ENCODE peak calls at places on chromosomes 13 and 19, in eight cellular contexts. G, Q, O, Z, R, L, J and S are unnamed samples.

GRCh38 chr13:46643165-46643777 is 90.3 kb downstream of the LRCH1 start:
- DNase-seq in G (no peak), Q (no peak), O (no peak), Z (no peak), R (no peak), L (no peak), J (no peak), S (no peak)

GRCh38 chr13:114059946-114060860 is 72.2 kb downstream of the RASA3 start:
- DNase-seq in G (no peak), Q (no peak), O (no peak), Z (no peak), R (no peak), L (no peak), J (no peak), S (no peak)

GRCh38 chr13:111981446-111982165 is 85.3 kb upstream of the SOX1 start:
- DNase-seq in G (peak), Q (no peak), O (no peak), Z (no peak), R (no peak), L (no peak), J (no peak), S (no peak)

GRCh38 chr19:39558623-39559117 is 18.7 kb upstream of the EID2 start:
- DNase-seq in G (no peak), Q (no peak), O (no peak), Z (no peak), R (no peak), L (no peak), J (no peak), S (no peak)

GRCh38 chr13:33100876-33101275 is 84.7 kb downstream of the KL start:
- DNase-seq in G (no peak), Q (no peak), O (no peak), Z (no peak), R (no peak), L (no peak), J (peak), S (no peak)

GRCh38 chr19:14767466-14767971 is 10.8 kb downstream of the ADGRE2 start:
- DNase-seq in G (no peak), Q (peak), O (no peak), Z (no peak), R (no peak), L (no peak), J (no peak), S (no peak)

GRCh38 chr19:18408053-18408476 is 10.6 kb upstream of the LRRC25 start:
- DNase-seq in G (no peak), Q (no peak), O (peak), Z (no peak), R (no peak), L (no peak), J (no peak), S (no peak)

GRCh38 chr13:58239774-58240268 is 608.3 kb downstream of the PCDH17 start:
- DNase-seq in G (no peak), Q (no peak), O (no peak), Z (no peak), R (no peak), L (no peak), J (no peak), S (no peak)

GRCh38 chr13:102948006-102948405 is 102.2 kb downstream of the ERCC5 start:
- DNase-seq in G (no peak), Q (no peak), O (no peak), Z (no peak), R (no peak), L (no peak), J (peak), S (no peak)

GRCh38 chr13:37201081-37201480 is 95.6 kb upstream of the CSNK1A1L start:
- DNase-seq in G (no peak), Q (no peak), O (no peak), Z (no peak), R (no peak), L (no peak), J (no peak), S (peak)

GRCh38 chr13:90305796-90306195 is 1041.7 kb upstream of the MIR17HG start:
- DNase-seq in G (no peak), Q (no peak), O (no peak), Z (no peak), R (no peak), L (no peak), J (no peak), S (no peak)

GRCh38 chr19:14139944-14140343 is 3.6 kb upstream of the ASF1B start:
- DNase-seq in G (no peak), Q (no peak), O (no peak), Z (no peak), R (peak), L (no peak), J (no peak), S (peak)

GRCh38 chr13:109121826-109122225 is 492.4 kb downstream of the MYO16 start:
- DNase-seq in G (no peak), Q (no peak), O (no peak), Z (no peak), R (no peak), L (no peak), J (no peak), S (no peak)

GRCh38 chr13:109119886-109120285 is 490.5 kb downstream of the MYO16 start:
- DNase-seq in G (no peak), Q (no peak), O (no peak), Z (no peak), R (no peak), L (no peak), J (no peak), S (no peak)

GRCh38 chr13:109126973-109127615 is 497.7 kb downstream of the MYO16 start:
- DNase-seq in G (no peak), Q (no peak), O (no peak), Z (no peak), R (no peak), L (no peak), J (no peak), S (no peak)

GRCh38 chr13:109123971-109124370 is 494.6 kb downstream of the MYO16 start:
- DNase-seq in G (no peak), Q (no peak), O (no peak), Z (no peak), R (no peak), L (no peak), J (no peak), S (no peak)
- TF ChIP-seq CTCF in G (no peak), Q (no peak), O (peak), Z (no peak), R (no peak), L (no peak), J (no peak), S (no peak)

DNA sequence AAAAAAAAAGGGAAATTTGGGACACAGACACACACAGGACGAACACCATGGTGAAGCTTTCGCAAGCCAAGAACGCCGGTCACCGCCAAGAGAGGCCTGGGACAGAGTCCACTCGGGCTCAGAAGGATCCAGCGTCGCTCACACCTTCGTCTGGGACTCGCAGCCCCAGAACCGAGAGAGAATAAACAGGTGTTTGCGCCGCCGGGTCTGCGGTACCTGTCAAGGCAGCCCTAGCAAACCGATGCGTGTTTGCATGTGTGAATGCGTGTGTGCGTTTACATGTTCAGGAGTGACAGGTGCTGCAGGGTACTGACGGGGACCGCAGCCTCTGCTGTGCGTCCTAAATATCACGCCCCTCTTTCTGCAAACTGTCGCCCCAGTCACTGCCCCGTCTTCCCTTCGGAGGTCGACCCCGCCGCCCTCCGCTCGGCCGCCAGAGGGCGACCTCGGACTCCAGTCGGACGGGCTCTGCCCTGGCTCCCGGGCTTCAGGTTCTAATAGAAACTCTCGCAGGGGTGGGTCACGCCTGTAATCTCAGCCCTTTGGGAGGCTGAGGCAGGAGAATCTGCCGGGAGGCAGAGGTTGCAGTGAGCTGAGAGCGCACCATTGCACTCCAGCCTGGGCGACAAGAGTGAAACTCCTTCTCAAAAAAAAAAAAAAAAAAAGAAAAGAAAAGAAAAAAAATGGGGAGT is 11.8 kb upstream of the CSNK1G2 start:
- DNase-seq in G (peak), Q (peak), O (peak), Z (peak), R (peak), L (peak), J (peak), S (peak)
- TF ChIP-seq CTCF in G (peak), Q (peak), O (peak), Z (peak), R (peak), L (no peak), J (peak), S (peak)

GRCh38 chr19:41263850-41264580 is at the start of gene HNRNPUL1:
- DNase-seq in G (peak), Q (peak), O (peak), Z (peak), R (peak), L (peak), J (peak), S (peak)
- TF ChIP-seq CTCF in G (peak), Q (no peak), O (peak), Z (no peak), R (peak), L (no peak), J (no peak), S (peak)

DNA sequence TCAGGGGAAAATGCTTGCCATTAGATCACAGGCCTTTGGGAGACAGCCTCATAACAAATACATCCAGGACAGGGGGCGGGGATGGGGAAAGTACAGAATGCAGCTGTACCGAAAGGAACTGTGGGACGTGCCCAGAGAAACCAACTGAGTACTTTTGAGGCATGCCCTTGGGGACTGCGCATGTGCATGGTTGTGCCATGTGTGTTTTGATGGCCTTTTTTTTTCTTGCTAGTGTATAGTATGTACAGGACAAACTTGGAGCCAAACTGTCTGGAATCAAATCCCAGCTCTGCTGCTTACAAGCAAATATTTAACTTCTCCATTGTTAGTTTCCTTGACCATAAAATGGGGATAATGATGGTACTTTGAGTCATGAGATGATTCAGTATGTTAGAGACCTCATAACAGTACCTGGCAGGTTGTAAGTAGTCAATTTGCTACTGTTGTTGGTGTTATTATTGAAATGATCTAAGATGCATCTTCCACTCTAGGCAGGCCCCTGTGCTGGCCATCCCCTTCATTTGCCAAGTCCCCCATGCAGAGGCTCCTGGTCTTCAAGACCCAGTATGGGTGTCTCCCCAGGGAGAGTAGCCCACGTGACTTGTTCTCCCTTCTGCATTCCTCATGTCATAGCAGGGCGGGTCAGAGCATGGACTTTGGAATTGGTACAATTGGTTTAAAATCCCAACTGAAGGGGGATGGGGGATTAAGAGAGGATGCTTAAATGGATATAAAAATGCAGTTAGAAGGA is 68.2 kb upstream of the NPAS1 start:
- DNase-seq in G (no peak), Q (no peak), O (no peak), Z (no peak), R (no peak), L (no peak), J (peak), S (peak)
- TF ChIP-seq CTCF in G (no peak), Q (no peak), O (no peak), Z (no peak), R (no peak), L (no peak), J (no peak), S (no peak)

DNA sequence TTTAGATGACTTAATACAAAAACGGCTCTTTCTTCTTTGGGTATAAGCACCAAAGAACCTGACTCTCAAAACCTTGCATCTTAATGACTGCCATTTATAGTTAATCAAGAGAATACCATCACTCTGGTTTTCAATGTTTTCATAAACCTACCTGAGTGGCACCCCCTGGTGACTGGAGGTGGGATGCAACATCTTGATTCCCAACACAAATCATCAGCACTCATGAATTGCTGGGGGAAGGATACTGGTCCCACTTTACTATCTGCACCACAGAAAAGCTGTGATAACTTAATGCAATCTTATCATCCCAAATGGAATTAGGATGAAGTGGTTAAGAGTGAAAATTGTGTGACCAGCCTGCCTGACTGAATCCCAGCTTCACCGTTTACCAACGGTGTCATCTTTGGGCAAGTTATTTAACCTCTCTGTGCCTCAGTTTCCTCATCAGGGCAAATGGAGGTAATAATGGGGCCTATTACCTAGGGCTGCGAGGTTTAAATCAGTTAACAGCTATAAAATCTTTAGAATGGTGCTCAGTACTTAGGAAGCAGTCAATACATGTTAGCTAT is 366.4 kb downstream of the KLF12 start:
- DNase-seq in G (no peak), Q (no peak), O (no peak), Z (no peak), R (no peak), L (no peak), J (no peak), S (peak)
- TF ChIP-seq CTCF in G (peak), Q (no peak), O (peak), Z (no peak), R (peak), L (no peak), J (peak), S (no peak)

GRCh38 chr19:45401815-45402468 is 2.9 kb downstream of the PPP1R13L start:
- DNase-seq in G (no peak), Q (no peak), O (no peak), Z (no peak), R (no peak), L (no peak), J (no peak), S (no peak)

GRCh38 chr19:45403781-45404556 is 900 bp downstream of the PPP1R13L start:
- DNase-seq in G (no peak), Q (peak), O (peak), Z (no peak), R (no peak), L (peak), J (no peak), S (peak)

GRCh38 chr19:45404557-45405434 is at the start of gene PPP1R13L:
- DNase-seq in G (no peak), Q (peak), O (peak), Z (peak), R (peak), L (peak), J (peak), S (peak)

GRCh38 chr19:45403272-45403671 is 1.6 kb downstream of the PPP1R13L start:
- DNase-seq in G (no peak), Q (no peak), O (no peak), Z (no peak), R (no peak), L (no peak), J (no peak), S (no peak)

GRCh38 chr19:45402469-45403070 is 2.3 kb downstream of the PPP1R13L start:
- DNase-seq in G (no peak), Q (peak), O (peak), Z (no peak), R (no peak), L (no peak), J (no peak), S (peak)
- TF ChIP-seq CTCF in G (peak), Q (no peak), O (peak), Z (no peak), R (peak), L (no peak), J (peak), S (no peak)

GRCh38 chr19:4375620-4376228 is 24.6 kb downstream of the SH3GL1 start:
- DNase-seq in G (no peak), Q (peak), O (no peak), Z (peak), R (no peak), L (no peak), J (peak), S (peak)

GRCh38 chr19:4375164-4375619 is 25.2 kb downstream of the SH3GL1 start:
- DNase-seq in G (no peak), Q (peak), O (peak), Z (peak), R (peak), L (no peak), J (no peak), S (peak)

GRCh38 chr19:4372630-4373367 is 27.5 kb downstream of the SH3GL1 start:
- DNase-seq in G (no peak), Q (no peak), O (no peak), Z (no peak), R (no peak), L (no peak), J (no peak), S (no peak)

GRCh38 chr19:4373601-4374441 is 26.5 kb downstream of the SH3GL1 start:
- DNase-seq in G (no peak), Q (peak), O (no peak), Z (peak), R (peak), L (no peak), J (peak), S (no peak)

DNA sequence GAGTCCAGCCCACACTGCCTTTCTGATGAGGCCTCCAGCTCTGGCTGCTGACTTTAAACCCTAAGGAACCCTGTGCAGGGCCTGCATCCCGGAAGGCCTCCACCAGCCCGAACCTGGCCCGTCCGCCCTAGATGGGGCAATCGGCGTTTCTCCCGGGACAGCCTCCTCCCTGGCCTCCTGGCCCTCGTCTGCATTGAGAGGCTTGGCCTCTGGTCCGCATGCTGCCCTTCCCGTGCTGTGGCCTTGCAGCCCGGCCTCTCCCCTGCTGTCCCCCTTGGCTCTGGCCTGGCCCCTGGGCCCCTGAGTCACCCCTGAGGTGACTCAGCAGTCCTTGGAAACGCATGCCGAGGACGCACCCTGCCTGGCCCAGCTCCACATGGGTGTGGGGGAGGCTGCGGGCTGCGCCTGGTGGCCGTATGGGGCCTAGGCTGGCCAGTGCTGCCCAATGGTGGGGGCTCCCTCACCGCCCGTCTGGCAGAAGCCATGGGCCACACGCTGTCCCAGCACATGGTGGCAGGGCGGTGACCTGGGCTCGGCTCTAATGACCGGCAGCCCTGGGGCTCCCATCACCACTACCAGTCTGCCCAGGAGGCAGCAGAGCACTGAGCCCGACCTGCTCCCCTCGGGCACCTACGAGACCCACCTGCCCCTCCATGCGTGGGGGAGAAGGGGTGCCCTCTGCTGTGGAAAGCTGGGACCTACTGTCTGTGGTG is 25.7 kb downstream of the SH3GL1 start:
- DNase-seq in G (no peak), Q (peak), O (peak), Z (peak), R (peak), L (peak), J (peak), S (peak)
- TF ChIP-seq CTCF in G (no peak), Q (no peak), O (no peak), Z (no peak), R (no peak), L (no peak), J (no peak), S (no peak)

GRCh38 chr13:100465558-100465957 is 123.0 kb downstream of the GGACT start:
- DNase-seq in G (no peak), Q (no peak), O (no peak), Z (no peak), R (no peak), L (no peak), J (no peak), S (no peak)
- TF ChIP-seq CTCF in G (no peak), Q (no peak), O (no peak), Z (no peak), R (no peak), L (no peak), J (no peak), S (no peak)

GRCh38 chr13:21909331-21909730 is 238.5 kb downstream of the FGF9 start:
- DNase-seq in G (no peak), Q (no peak), O (no peak), Z (no peak), R (no peak), L (no peak), J (no peak), S (no peak)

GRCh38 chr13:21917046-21918010 is 246.5 kb downstream of the FGF9 start:
- DNase-seq in G (no peak), Q (no peak), O (no peak), Z (no peak), R (no peak), L (no peak), J (no peak), S (no peak)

GRCh38 chr13:21911916-21912315 is 241.0 kb downstream of the FGF9 start:
- DNase-seq in G (no peak), Q (no peak), O (no peak), Z (no peak), R (no peak), L (no peak), J (no peak), S (no peak)

GRCh38 chr13:21913010-21913409 is 242.1 kb downstream of the FGF9 start:
- DNase-seq in G (no peak), Q (no peak), O (peak), Z (no peak), R (no peak), L (no peak), J (no peak), S (no peak)
- TF ChIP-seq CTCF in G (no peak), Q (no peak), O (peak), Z (no peak), R (no peak), L (no peak), J (no peak), S (no peak)

DNA sequence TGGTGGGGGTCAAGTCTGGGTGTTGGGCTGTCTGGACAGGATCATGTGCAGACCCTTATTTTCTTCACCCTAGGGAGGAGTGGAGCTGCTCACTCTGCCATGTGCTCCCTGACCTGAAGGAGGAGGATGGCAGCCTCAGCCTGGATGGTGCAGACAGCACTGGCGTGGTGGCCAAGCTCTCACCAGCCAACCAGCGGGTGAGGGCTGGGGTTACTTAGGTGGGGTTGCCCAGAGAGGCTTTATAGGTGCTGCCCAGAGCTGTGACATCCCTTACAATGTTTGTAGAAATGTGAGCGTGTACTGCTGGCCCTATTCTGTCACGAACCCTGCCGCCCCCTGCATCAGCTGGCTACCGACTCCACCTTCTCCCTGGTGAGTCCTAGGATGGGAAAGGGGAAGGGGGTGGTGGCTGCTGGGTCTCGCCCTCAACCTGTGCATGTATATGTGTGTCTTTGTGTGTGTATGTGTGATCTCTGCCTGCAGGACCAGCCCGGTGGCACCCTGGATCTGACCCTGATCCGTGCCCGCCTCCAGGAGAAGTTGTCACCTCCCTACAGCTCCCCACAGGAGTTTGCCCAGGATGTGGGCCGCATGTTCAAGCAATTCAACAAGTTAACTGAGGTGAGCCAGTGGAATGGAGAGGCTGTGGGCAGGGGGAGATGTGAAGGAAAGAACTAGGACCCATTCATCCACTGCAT is 5.1 kb downstream of the CHMP2A start:
- DNase-seq in G (no peak), Q (peak), O (no peak), Z (no peak), R (no peak), L (no peak), J (no peak), S (no peak)
- TF ChIP-seq CTCF in G (no peak), Q (no peak), O (no peak), Z (no peak), R (no peak), L (no peak), J (no peak), S (no peak)